ENCODE peak calls at places on chromosomes 13 and 19, in seven cellular contexts. D is cardiac muscle cell, L is kidney, C is left ventricle myocardium inferior, W is IMR-90, N is GM23338, J is kidney epithelial cell. R is an unnamed sample.

GRCh38 chr13:110158201-110158600 is 148.8 kb downstream of the COL4A1 start:
- DNase-seq in D (no peak), L (no peak), C (no peak), W (no peak), N (no peak), J (no peak), R (no peak)

GRCh38 chr19:45824531-45825262 is 9.6 kb upstream of the RSPH6A start:
- DNase-seq in D (peak; percentile 47), L (no peak), C (no peak), W (no peak), N (no peak), J (no peak), R (no peak)

GRCh38 chr19:44707794-44708193 is 8.8 kb downstream of the CEACAM16 start:
- DNase-seq in D (no peak), L (no peak), C (no peak), W (no peak), N (no peak), J (no peak), R (no peak)

GRCh38 chr13:109779074-109779473 is 7.3 kb downstream of the IRS2 start:
- DNase-seq in D (no peak), L (no peak), C (no peak), W (no peak), N (no peak), J (no peak), R (no peak)

GRCh38 chr19:55311797-55312196 is 13.3 kb downstream of the TMEM150B start:
- DNase-seq in D (no peak), L (no peak), C (no peak), W (no peak), N (no peak), J (no peak), R (no peak)

GRCh38 chr13:42164557-42165125 is 107.3 kb upstream of the AKAP11 start:
- DNase-seq in D (no peak), L (no peak), C (no peak), W (no peak), N (no peak), J (no peak), R (no peak)

GRCh38 chr19:41914906-41915247 is 13.4 kb downstream of the ERFL start:
- DNase-seq in D (no peak), L (no peak), C (no peak), W (no peak), N (peak; percentile 45), J (no peak), R (no peak)

GRCh38 chr13:75870397-75870801 is 234.3 kb downstream of the LMO7 start:
- DNase-seq in D (peak; percentile 33), L (no peak), C (no peak), W (peak; percentile 20), N (peak; percentile 60), J (no peak), R (no peak)

GRCh38 chr13:28636677-28637317 is 22.1 kb upstream of the POMP start:
- DNase-seq in D (peak; percentile 75), L (no peak), C (no peak), W (peak; percentile 89), N (peak; percentile 92), J (peak; percentile 44), R (peak; percentile 31)

GRCh38 chr19:24054044-24054935 is 32.7 kb upstream of the ZNF254 start:
- DNase-seq in D (no peak), L (no peak), C (no peak), W (peak; percentile 95), N (no peak), J (peak; percentile 38), R (peak; percentile 35)
- H3K4me3 ChIP-seq in D (no peak overlapping the region), L (no peak overlapping the region), C (no peak overlapping the region), W (no peak overlapping the region), N (no peak overlapping the region), J (no peak overlapping the region), R (no peak overlapping the region)

GRCh38 chr19:38693380-38694223 is 46.2 kb downstream of the ACTN4 start:
- DNase-seq in D (no peak), L (no peak), C (no peak), W (peak; percentile 63), N (peak; percentile 85), J (peak; percentile 95), R (no peak)
- H3K4me3 ChIP-seq in D (no peak overlapping the region), L (peak overlapping the region; percentile 1), C (peak overlapping the region; percentile 35), W (no peak overlapping the region), N (peak overlapping the region; percentile 18), J (no peak overlapping the region), R (no peak overlapping the region)

DNA sequence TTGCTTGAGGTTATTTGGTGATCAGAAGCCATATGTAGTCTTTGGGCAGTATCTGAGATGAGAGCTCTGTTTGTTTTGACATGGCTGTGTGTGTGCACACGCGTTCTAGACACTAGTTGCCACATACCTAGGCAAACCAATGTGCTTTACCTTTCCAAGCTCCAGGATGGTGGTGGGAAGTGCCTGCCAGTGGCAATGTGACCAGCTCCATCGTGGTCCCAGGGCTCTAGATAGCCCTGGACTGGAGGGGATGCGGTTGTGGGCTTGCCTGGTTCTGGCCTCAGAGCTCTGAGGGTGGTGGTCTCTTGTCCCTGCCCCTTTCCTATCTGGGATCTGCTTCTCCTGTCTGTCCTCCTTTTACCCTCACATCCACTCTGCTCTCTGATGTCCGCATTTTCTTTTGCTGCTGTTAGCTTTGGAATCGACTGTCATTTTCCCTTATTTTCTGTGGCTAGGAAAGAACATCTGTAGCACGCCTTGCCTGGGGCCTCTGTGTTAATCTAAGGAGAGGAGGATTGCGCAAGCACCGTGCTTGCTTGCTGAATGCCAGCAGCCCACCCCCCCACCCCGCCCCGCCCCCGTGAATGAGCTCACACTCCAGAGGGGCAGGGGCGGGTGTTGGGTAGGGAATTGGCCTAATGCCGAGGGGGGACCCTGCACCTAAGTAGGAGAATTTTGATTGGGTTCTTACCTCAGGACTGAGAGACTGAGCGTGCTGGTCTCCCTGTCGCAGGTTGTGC is 89.5 kb downstream of the ARHGEF7 start:
- DNase-seq in D (no peak), L (no peak), C (peak; percentile 48), W (peak; percentile 84), N (peak; percentile 73), J (no peak), R (peak; percentile 87)
- H3K4me3 ChIP-seq in D (no peak overlapping the region), L (peak overlapping the region; percentile 27), C (peak overlapping the region; percentile 60), W (no peak overlapping the region), N (peak overlapping the region; percentile 31), J (no peak overlapping the region), R (no peak overlapping the region)

DNA sequence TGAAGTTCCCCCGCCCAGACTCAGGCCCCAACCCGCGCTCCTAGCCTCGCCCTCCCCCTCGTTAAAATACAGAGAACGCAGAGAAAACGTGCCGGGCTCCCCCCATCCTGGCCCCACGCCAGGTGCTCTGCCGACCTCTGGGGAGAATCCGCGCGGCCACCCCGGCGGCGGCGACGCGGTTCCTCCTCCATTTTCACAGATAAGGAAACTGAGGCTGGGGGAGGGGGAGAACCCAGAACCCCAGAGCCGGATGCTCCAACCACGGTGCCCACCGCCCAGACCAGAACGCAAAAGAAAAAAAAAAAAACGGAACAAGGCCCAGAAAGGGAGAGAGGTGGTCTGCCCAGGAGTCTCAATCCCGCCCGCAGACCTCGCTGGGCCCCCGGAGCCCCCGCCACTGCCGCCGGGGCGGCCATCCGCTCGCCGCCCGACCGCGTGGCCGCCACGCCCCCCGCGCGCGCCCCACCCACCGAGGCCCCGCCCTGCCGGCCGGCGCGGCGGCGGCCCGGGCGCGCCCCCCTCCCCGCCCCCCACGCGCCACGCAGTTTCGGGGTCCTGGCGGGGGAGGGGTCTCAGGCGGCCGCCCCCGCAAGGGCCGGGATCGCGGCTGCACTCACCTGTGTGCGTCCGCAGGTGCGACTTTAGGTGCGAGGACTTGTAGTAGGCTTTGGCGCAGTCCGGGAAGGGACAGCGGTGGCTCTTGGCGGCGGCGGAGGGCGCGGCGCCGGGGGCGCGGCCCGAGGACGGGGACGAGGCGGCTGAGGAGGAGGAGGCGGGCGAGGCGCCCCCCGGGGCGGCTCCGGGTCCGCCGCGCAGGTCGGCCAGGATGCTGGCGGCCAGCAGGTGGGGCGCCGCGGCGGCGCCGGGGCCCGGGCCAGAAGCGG is 713 bp downstream of the KLF16 start:
- DNase-seq in D (peak; percentile 60), L (peak; percentile 88), C (no peak), W (no peak), N (peak; percentile 72), J (no peak), R (peak; percentile 87)
- H3K4me3 ChIP-seq in D (peak overlapping the region; percentile 85), L (peak overlapping the region; percentile 69), C (peak overlapping the region; percentile 96), W (peak overlapping the region; percentile 98), N (peak overlapping the region; percentile 94), J (peak overlapping the region; percentile 87), R (peak overlapping the region; percentile 80)

GRCh38 chr13:114082849-114083645 is 49.4 kb downstream of the RASA3 start:
- DNase-seq in D (no peak), L (peak; percentile 32), C (no peak), W (no peak), N (no peak), J (no peak), R (no peak)
- H3K4me3 ChIP-seq in D (no peak overlapping the region), L (no peak overlapping the region), C (no peak overlapping the region), W (no peak overlapping the region), N (no peak overlapping the region), J (no peak overlapping the region), R (no peak overlapping the region)

DNA sequence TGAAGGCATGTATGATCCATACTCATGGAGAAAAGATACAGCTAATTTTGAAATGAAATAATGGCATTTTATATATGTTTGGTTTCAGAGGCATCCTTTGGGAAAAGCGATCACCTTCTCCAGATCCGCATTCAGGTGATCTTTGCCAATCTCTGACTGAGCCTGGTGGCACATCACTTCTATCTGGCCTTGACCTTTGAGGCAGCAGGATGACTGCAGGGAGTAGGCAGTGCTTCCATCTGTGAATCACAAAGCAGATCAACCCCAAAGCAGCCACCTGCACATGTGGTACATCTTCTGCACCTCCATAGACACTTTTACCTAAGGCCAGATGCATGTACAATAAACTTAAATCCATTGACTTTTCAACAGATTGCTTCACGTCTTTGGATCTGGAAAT is 53.4 kb downstream of the SPATA13 start:
- DNase-seq in D (no peak), L (no peak), C (no peak), W (no peak), N (no peak), J (no peak), R (no peak)
- H3K4me3 ChIP-seq in D (no peak overlapping the region), L (no peak overlapping the region), C (no peak overlapping the region), W (no peak overlapping the region), N (no peak overlapping the region), J (no peak overlapping the region), R (no peak overlapping the region)

DNA sequence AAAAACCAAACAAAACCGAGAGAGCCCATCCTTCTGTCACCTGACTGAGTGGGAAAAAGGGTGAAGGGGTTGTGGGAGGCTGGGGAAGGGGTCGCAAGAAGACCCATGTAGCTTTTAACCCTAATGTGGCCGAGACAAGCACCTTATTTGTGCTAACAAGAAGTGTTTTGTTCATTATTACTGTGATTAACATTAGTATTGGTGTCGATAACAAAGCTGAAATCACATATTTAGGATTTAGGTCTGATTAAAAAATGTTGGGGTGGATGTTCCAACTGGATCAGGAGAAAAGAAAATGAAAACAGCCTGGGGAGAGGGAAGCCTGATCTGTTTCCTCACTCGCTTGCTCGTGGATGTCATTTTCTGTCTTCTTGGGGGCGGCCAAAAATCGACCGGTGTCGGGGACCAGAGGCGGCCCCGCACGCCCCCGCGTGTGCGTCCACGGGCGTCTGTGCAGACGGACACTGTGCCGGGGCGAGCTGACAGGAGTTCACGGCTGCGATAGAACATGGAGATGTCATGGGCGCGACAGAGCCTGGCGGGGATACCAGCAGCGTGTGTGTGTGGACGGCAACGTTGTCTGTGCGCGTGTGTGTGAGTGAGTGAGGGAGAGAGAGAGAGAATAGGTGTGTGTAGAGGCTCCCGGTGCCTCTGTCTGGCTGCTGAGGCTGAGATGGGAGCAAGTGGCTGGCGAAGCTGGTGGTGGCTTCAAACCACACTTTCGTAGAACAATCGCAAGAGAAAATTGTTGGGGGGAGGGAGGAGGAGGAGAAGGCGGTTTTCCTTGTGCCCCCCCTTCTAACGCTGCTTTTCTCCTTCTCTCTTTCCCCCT is 29.1 kb downstream of the NFIX start:
- DNase-seq in D (no peak), L (no peak), C (no peak), W (peak; percentile 45), N (no peak), J (no peak), R (no peak)
- H3K4me3 ChIP-seq in D (no peak overlapping the region), L (peak overlapping the region; percentile 46), C (peak overlapping the region; percentile 66), W (peak overlapping the region; percentile 55), N (peak overlapping the region; percentile 38), J (peak overlapping the region; percentile 19), R (peak overlapping the region; percentile 17)

R was measured in lower leg skin.